ENCODE peak calls at places on chromosomes 6 and 20, in five cellular contexts. One of them, this sample, is unnamed.

GRCh38 chr20:37096415-37097039 is 730 bp upstream of the RBL1 start:
- DNase-seq in endodermal cell: no peak
- DNase-seq in NCI-H187 treated with DMSO at 0.1 percent for 48 hours: no peak
- DNase-seq in stimulated activated CD4-positive, alpha-beta T cell treated with anti-CD3 and anti-CD28 coated beads, TNF-alpha, amount 100 ng/mL, for 48 hours: no peak
- DNase-seq in OCI-LY7: peak; percentile 69
- DNase-seq in this sample: peak; percentile 9

GRCh38 chr6:130364224-130364780 is 1.5 kb upstream of the TMEM200A start:
- DNase-seq in NCI-H187 treated with DMSO at 0.1 percent for 48 hours: no peak
- DNase-seq in endodermal cell: no peak
- DNase-seq in OCI-LY7: no peak
- DNase-seq in stimulated activated CD4-positive, alpha-beta T cell treated with anti-CD3 and anti-CD28 coated beads, TNF-alpha, amount 100 ng/mL, for 48 hours: no peak
- DNase-seq in this sample: no peak

GRCh38 chr6:168061269-168062210 is 17.5 kb downstream of the FRMD1 start:
- DNase-seq in OCI-LY7: no peak
- DNase-seq in stimulated activated CD4-positive, alpha-beta T cell treated with anti-CD3 and anti-CD28 coated beads, TNF-alpha, amount 100 ng/mL, for 48 hours: no peak
- DNase-seq in endodermal cell: no peak
- DNase-seq in NCI-H187 treated with DMSO at 0.1 percent for 48 hours: peak; percentile 67
- DNase-seq in this sample: no peak

GRCh38 chr20:35176132-35176531 is 4.3 kb downstream of the PROCR start:
- DNase-seq in endodermal cell: no peak
- DNase-seq in stimulated activated CD4-positive, alpha-beta T cell treated with anti-CD3 and anti-CD28 coated beads, TNF-alpha, amount 100 ng/mL, for 48 hours: no peak
- DNase-seq in NCI-H187 treated with DMSO at 0.1 percent for 48 hours: no peak
- DNase-seq in OCI-LY7: no peak
- DNase-seq in this sample: no peak

GRCh38 chr6:26534681-26535465 is 3.3 kb upstream of the HMGN4 start:
- DNase-seq in endodermal cell: no peak
- DNase-seq in NCI-H187 treated with DMSO at 0.1 percent for 48 hours: no peak
- DNase-seq in OCI-LY7: peak; percentile 80
- DNase-seq in stimulated activated CD4-positive, alpha-beta T cell treated with anti-CD3 and anti-CD28 coated beads, TNF-alpha, amount 100 ng/mL, for 48 hours: no peak
- DNase-seq in this sample: peak; percentile 62

GRCh38 chr6:15401769-15402250 is 155.9 kb downstream of the JARID2 start:
- DNase-seq in endodermal cell: no peak
- DNase-seq in OCI-LY7: no peak
- DNase-seq in NCI-H187 treated with DMSO at 0.1 percent for 48 hours: no peak
- DNase-seq in stimulated activated CD4-positive, alpha-beta T cell treated with anti-CD3 and anti-CD28 coated beads, TNF-alpha, amount 100 ng/mL, for 48 hours: no peak
- DNase-seq in this sample: no peak

GRCh38 chr20:57507477-57507876 is 17.5 kb downstream of the CTCFL start:
- DNase-seq in NCI-H187 treated with DMSO at 0.1 percent for 48 hours: no peak
- DNase-seq in OCI-LY7: no peak
- DNase-seq in stimulated activated CD4-positive, alpha-beta T cell treated with anti-CD3 and anti-CD28 coated beads, TNF-alpha, amount 100 ng/mL, for 48 hours: no peak
- DNase-seq in endodermal cell: no peak
- DNase-seq in this sample: no peak

GRCh38 chr20:58892126-58892931 is 39.8 kb downstream of the GNAS start:
- DNase-seq in endodermal cell: peak; percentile 88
- DNase-seq in stimulated activated CD4-positive, alpha-beta T cell treated with anti-CD3 and anti-CD28 coated beads, TNF-alpha, amount 100 ng/mL, for 48 hours: peak; percentile 59
- DNase-seq in OCI-LY7: peak; percentile 84
- DNase-seq in NCI-H187 treated with DMSO at 0.1 percent for 48 hours: no peak
- DNase-seq in this sample: peak; percentile 73

GRCh38 chr6:43771858-43772570 is 2.0 kb downstream of the VEGFA start:
- DNase-seq in endodermal cell: peak; percentile 81
- DNase-seq in NCI-H187 treated with DMSO at 0.1 percent for 48 hours: no peak
- DNase-seq in stimulated activated CD4-positive, alpha-beta T cell treated with anti-CD3 and anti-CD28 coated beads, TNF-alpha, amount 100 ng/mL, for 48 hours: peak; percentile 50
- DNase-seq in OCI-LY7: peak; percentile 82
- DNase-seq in this sample: peak; percentile 78

GRCh38 chr20:43953919-43954617 is 39.4 kb downstream of the TOX2 start:
- DNase-seq in NCI-H187 treated with DMSO at 0.1 percent for 48 hours: no peak
- DNase-seq in stimulated activated CD4-positive, alpha-beta T cell treated with anti-CD3 and anti-CD28 coated beads, TNF-alpha, amount 100 ng/mL, for 48 hours: no peak
- DNase-seq in OCI-LY7: no peak
- DNase-seq in endodermal cell: peak; percentile 63
- DNase-seq in this sample: no peak

GRCh38 chr6:116255246-116255800 is 1.4 kb upstream of the TSPYL4 start:
- DNase-seq in OCI-LY7: no peak
- DNase-seq in NCI-H187 treated with DMSO at 0.1 percent for 48 hours: no peak
- DNase-seq in endodermal cell: no peak
- DNase-seq in stimulated activated CD4-positive, alpha-beta T cell treated with anti-CD3 and anti-CD28 coated beads, TNF-alpha, amount 100 ng/mL, for 48 hours: no peak
- DNase-seq in this sample: no peak

GRCh38 chr6:28134015-28134414 is 7.7 kb upstream of the ZKSCAN8 start:
- DNase-seq in OCI-LY7: peak; percentile 55
- DNase-seq in endodermal cell: peak; percentile 59
- DNase-seq in stimulated activated CD4-positive, alpha-beta T cell treated with anti-CD3 and anti-CD28 coated beads, TNF-alpha, amount 100 ng/mL, for 48 hours: no peak
- DNase-seq in NCI-H187 treated with DMSO at 0.1 percent for 48 hours: no peak
- DNase-seq in this sample: peak; percentile 38

GRCh38 chr20:20448891-20449290 is 81.0 kb downstream of the INSM1 start:
- DNase-seq in stimulated activated CD4-positive, alpha-beta T cell treated with anti-CD3 and anti-CD28 coated beads, TNF-alpha, amount 100 ng/mL, for 48 hours: no peak
- DNase-seq in OCI-LY7: no peak
- DNase-seq in endodermal cell: no peak
- DNase-seq in NCI-H187 treated with DMSO at 0.1 percent for 48 hours: no peak
- DNase-seq in this sample: no peak

GRCh38 chr6:170212956-170213636 is 77.8 kb downstream of the DLL1 start:
- DNase-seq in stimulated activated CD4-positive, alpha-beta T cell treated with anti-CD3 and anti-CD28 coated beads, TNF-alpha, amount 100 ng/mL, for 48 hours: no peak
- DNase-seq in OCI-LY7: no peak
- DNase-seq in NCI-H187 treated with DMSO at 0.1 percent for 48 hours: no peak
- DNase-seq in endodermal cell: peak; percentile 22
- DNase-seq in this sample: no peak

GRCh38 chr20:13552061-13552460 is 86.7 kb downstream of the TASP1 start:
- DNase-seq in stimulated activated CD4-positive, alpha-beta T cell treated with anti-CD3 and anti-CD28 coated beads, TNF-alpha, amount 100 ng/mL, for 48 hours: no peak
- DNase-seq in endodermal cell: no peak
- DNase-seq in NCI-H187 treated with DMSO at 0.1 percent for 48 hours: no peak
- DNase-seq in OCI-LY7: no peak
- DNase-seq in this sample: no peak

GRCh38 chr20:23541330-23541729 is 27.0 kb downstream of the CST9L start:
- DNase-seq in stimulated activated CD4-positive, alpha-beta T cell treated with anti-CD3 and anti-CD28 coated beads, TNF-alpha, amount 100 ng/mL, for 48 hours: no peak
- DNase-seq in NCI-H187 treated with DMSO at 0.1 percent for 48 hours: no peak
- DNase-seq in endodermal cell: peak; percentile 55
- DNase-seq in OCI-LY7: no peak
- DNase-seq in this sample: no peak

GRCh38 chr6:133467982-133468380 is 226.8 kb downstream of the EYA4 start:
- DNase-seq in stimulated activated CD4-positive, alpha-beta T cell treated with anti-CD3 and anti-CD28 coated beads, TNF-alpha, amount 100 ng/mL, for 48 hours: no peak
- DNase-seq in OCI-LY7: no peak
- DNase-seq in NCI-H187 treated with DMSO at 0.1 percent for 48 hours: no peak
- DNase-seq in endodermal cell: no peak
- DNase-seq in this sample: no peak

GRCh38 chr6:100453701-100454521 is 10.8 kb downstream of the SIM1 start:
- DNase-seq in endodermal cell: peak; percentile 92
- DNase-seq in stimulated activated CD4-positive, alpha-beta T cell treated with anti-CD3 and anti-CD28 coated beads, TNF-alpha, amount 100 ng/mL, for 48 hours: no peak
- DNase-seq in NCI-H187 treated with DMSO at 0.1 percent for 48 hours: no peak
- DNase-seq in OCI-LY7: no peak
- DNase-seq in this sample: no peak

GRCh38 chr20:45851501-45851900 is 5.7 kb downstream of the ACOT8 start:
- DNase-seq in stimulated activated CD4-positive, alpha-beta T cell treated with anti-CD3 and anti-CD28 coated beads, TNF-alpha, amount 100 ng/mL, for 48 hours: no peak
- DNase-seq in OCI-LY7: no peak
- DNase-seq in NCI-H187 treated with DMSO at 0.1 percent for 48 hours: no peak
- DNase-seq in endodermal cell: no peak
- DNase-seq in this sample: no peak

GRCh38 chr20:32333181-32333987 is 24.7 kb upstream of the ASXL1 start:
- DNase-seq in NCI-H187 treated with DMSO at 0.1 percent for 48 hours: no peak
- DNase-seq in OCI-LY7: no peak
- DNase-seq in stimulated activated CD4-positive, alpha-beta T cell treated with anti-CD3 and anti-CD28 coated beads, TNF-alpha, amount 100 ng/mL, for 48 hours: peak; percentile 42
- DNase-seq in endodermal cell: no peak
- DNase-seq in this sample: peak; percentile 70

GRCh38 chr6:43768983-43769525 is 957 bp upstream of the VEGFA start:
- DNase-seq in stimulated activated CD4-positive, alpha-beta T cell treated with anti-CD3 and anti-CD28 coated beads, TNF-alpha, amount 100 ng/mL, for 48 hours: no peak
- DNase-seq in NCI-H187 treated with DMSO at 0.1 percent for 48 hours: no peak
- DNase-seq in OCI-LY7: no peak
- DNase-seq in endodermal cell: no peak
- DNase-seq in this sample: no peak

GRCh38 chr6:125584468-125584939 is 164.9 kb upstream of the HEY2 start:
- DNase-seq in endodermal cell: peak; percentile 93
- DNase-seq in stimulated activated CD4-positive, alpha-beta T cell treated with anti-CD3 and anti-CD28 coated beads, TNF-alpha, amount 100 ng/mL, for 48 hours: no peak
- DNase-seq in NCI-H187 treated with DMSO at 0.1 percent for 48 hours: peak; percentile 24
- DNase-seq in OCI-LY7: no peak
- DNase-seq in this sample: no peak

GRCh38 chr6:56380476-56380875 is 133.1 kb upstream of the COL21A1 start:
- DNase-seq in stimulated activated CD4-positive, alpha-beta T cell treated with anti-CD3 and anti-CD28 coated beads, TNF-alpha, amount 100 ng/mL, for 48 hours: no peak
- DNase-seq in NCI-H187 treated with DMSO at 0.1 percent for 48 hours: no peak
- DNase-seq in endodermal cell: no peak
- DNase-seq in OCI-LY7: no peak
- DNase-seq in this sample: no peak

GRCh38 chr6:115704028-115704427 is 356.7 kb downstream of the FRK start:
- DNase-seq in endodermal cell: no peak
- DNase-seq in NCI-H187 treated with DMSO at 0.1 percent for 48 hours: no peak
- DNase-seq in OCI-LY7: no peak
- DNase-seq in stimulated activated CD4-positive, alpha-beta T cell treated with anti-CD3 and anti-CD28 coated beads, TNF-alpha, amount 100 ng/mL, for 48 hours: no peak
- DNase-seq in this sample: no peak

GRCh38 chr6:1524040-1524480 is 85.7 kb upstream of the FOXC1 start:
- DNase-seq in endodermal cell: peak; percentile 94
- DNase-seq in OCI-LY7: no peak
- DNase-seq in NCI-H187 treated with DMSO at 0.1 percent for 48 hours: no peak
- DNase-seq in stimulated activated CD4-positive, alpha-beta T cell treated with anti-CD3 and anti-CD28 coated beads, TNF-alpha, amount 100 ng/mL, for 48 hours: peak; percentile 63
- DNase-seq in this sample: peak; percentile 63

GRCh38 chr6:69820438-69820837 is 23.6 kb upstream of the LMBRD1 start:
- DNase-seq in stimulated activated CD4-positive, alpha-beta T cell treated with anti-CD3 and anti-CD28 coated beads, TNF-alpha, amount 100 ng/mL, for 48 hours: no peak
- DNase-seq in NCI-H187 treated with DMSO at 0.1 percent for 48 hours: no peak
- DNase-seq in OCI-LY7: no peak
- DNase-seq in endodermal cell: no peak
- DNase-seq in this sample: no peak

GRCh38 chr20:44728835-44729342 is 13.7 kb downstream of the CCN5 start:
- DNase-seq in OCI-LY7: no peak
- DNase-seq in endodermal cell: peak; percentile 81
- DNase-seq in stimulated activated CD4-positive, alpha-beta T cell treated with anti-CD3 and anti-CD28 coated beads, TNF-alpha, amount 100 ng/mL, for 48 hours: no peak
- DNase-seq in NCI-H187 treated with DMSO at 0.1 percent for 48 hours: no peak
- DNase-seq in this sample: no peak

GRCh38 chr20:41395669-41396664 is 29.3 kb upstream of the EMILIN3 start:
- DNase-seq in stimulated activated CD4-positive, alpha-beta T cell treated with anti-CD3 and anti-CD28 coated beads, TNF-alpha, amount 100 ng/mL, for 48 hours: no peak
- DNase-seq in endodermal cell: no peak
- DNase-seq in OCI-LY7: no peak
- DNase-seq in NCI-H187 treated with DMSO at 0.1 percent for 48 hours: no peak
- DNase-seq in this sample: no peak

GRCh38 chr6:74356385-74356784 is 660.4 kb downstream of the CD109 start:
- DNase-seq in stimulated activated CD4-positive, alpha-beta T cell treated with anti-CD3 and anti-CD28 coated beads, TNF-alpha, amount 100 ng/mL, for 48 hours: no peak
- DNase-seq in OCI-LY7: no peak
- DNase-seq in endodermal cell: no peak
- DNase-seq in NCI-H187 treated with DMSO at 0.1 percent for 48 hours: no peak
- DNase-seq in this sample: no peak

GRCh38 chr20:60250251-60250650 is 292.0 kb downstream of the CDH26 start:
- DNase-seq in stimulated activated CD4-positive, alpha-beta T cell treated with anti-CD3 and anti-CD28 coated beads, TNF-alpha, amount 100 ng/mL, for 48 hours: no peak
- DNase-seq in OCI-LY7: no peak
- DNase-seq in NCI-H187 treated with DMSO at 0.1 percent for 48 hours: no peak
- DNase-seq in endodermal cell: no peak
- DNase-seq in this sample: no peak

GRCh38 chr6:13528232-13528631 is 40.8 kb upstream of the GFOD1 start:
- DNase-seq in endodermal cell: no peak
- DNase-seq in stimulated activated CD4-positive, alpha-beta T cell treated with anti-CD3 and anti-CD28 coated beads, TNF-alpha, amount 100 ng/mL, for 48 hours: no peak
- DNase-seq in NCI-H187 treated with DMSO at 0.1 percent for 48 hours: no peak
- DNase-seq in OCI-LY7: peak; percentile 43
- DNase-seq in this sample: no peak

GRCh38 chr6:33201147-33201545 is 479 bp downstream of the SLC39A7 start:
- DNase-seq in OCI-LY7: no peak
- DNase-seq in NCI-H187 treated with DMSO at 0.1 percent for 48 hours: no peak
- DNase-seq in endodermal cell: no peak
- DNase-seq in stimulated activated CD4-positive, alpha-beta T cell treated with anti-CD3 and anti-CD28 coated beads, TNF-alpha, amount 100 ng/mL, for 48 hours: no peak
- DNase-seq in this sample: no peak

GRCh38 chr20:16393836-16394235 is 179.4 kb downstream of the KIF16B start:
- DNase-seq in endodermal cell: no peak
- DNase-seq in NCI-H187 treated with DMSO at 0.1 percent for 48 hours: no peak
- DNase-seq in OCI-LY7: no peak
- DNase-seq in stimulated activated CD4-positive, alpha-beta T cell treated with anti-CD3 and anti-CD28 coated beads, TNF-alpha, amount 100 ng/mL, for 48 hours: no peak
- DNase-seq in this sample: no peak

GRCh38 chr20:53914861-53915458 is 155.4 kb downstream of the BCAS1 start:
- DNase-seq in stimulated activated CD4-positive, alpha-beta T cell treated with anti-CD3 and anti-CD28 coated beads, TNF-alpha, amount 100 ng/mL, for 48 hours: no peak
- DNase-seq in OCI-LY7: peak; percentile 55
- DNase-seq in endodermal cell: peak; percentile 59
- DNase-seq in NCI-H187 treated with DMSO at 0.1 percent for 48 hours: no peak
- DNase-seq in this sample: no peak

GRCh38 chr6:111481836-111482235 is 1.2 kb downstream of the REV3L start:
- DNase-seq in stimulated activated CD4-positive, alpha-beta T cell treated with anti-CD3 and anti-CD28 coated beads, TNF-alpha, amount 100 ng/mL, for 48 hours: no peak
- DNase-seq in endodermal cell: no peak
- DNase-seq in OCI-LY7: no peak
- DNase-seq in NCI-H187 treated with DMSO at 0.1 percent for 48 hours: no peak
- DNase-seq in this sample: no peak